ENCODE peak calls at places on chromosomes 12 and 14, in six cellular contexts. P, S, G, L, D and K are unnamed samples.

GRCh38 chr14:24098927-24099813 is 5.1 kb downstream of the PCK2 start:
- DNase-seq in P (no peak), S (no peak), G (no peak), L (no peak), D (no peak), K (no peak)

GRCh38 chr12:55842681-55843429 is at the start of gene MMP19:
- DNase-seq in P (no peak), S (no peak), G (no peak), L (no peak), D (no peak), K (no peak)

GRCh38 chr12:79019672-79020071 is 155.1 kb downstream of the SYT1 start:
- DNase-seq in P (no peak), S (no peak), G (no peak), L (no peak), D (no peak), K (no peak)

GRCh38 chr14:34713681-34714319 is 593 bp downstream of the CFL2 start:
- DNase-seq in P (peak), S (peak), G (no peak), L (peak), D (peak), K (no peak)

GRCh38 chr12:4059891-4060290 is 186.7 kb upstream of the PARP11 start:
- DNase-seq in P (no peak), S (no peak), G (no peak), L (no peak), D (no peak), K (no peak)

GRCh38 chr12:3218150-3218845 is 141.1 kb downstream of the TSPAN9 start:
- DNase-seq in P (no peak), S (no peak), G (no peak), L (no peak), D (peak), K (no peak)

GRCh38 chr14:89139404-89140247 is 277.4 kb downstream of the FOXN3 start:
- DNase-seq in P (no peak), S (no peak), G (no peak), L (no peak), D (no peak), K (no peak)

GRCh38 chr12:47053991-47054390 is 25.4 kb upstream of the PCED1B start:
- DNase-seq in P (no peak), S (no peak), G (no peak), L (no peak), D (no peak), K (no peak)

GRCh38 chr14:68740798-68741480 is 51.9 kb downstream of the ZFP36L1 start:
- DNase-seq in P (no peak), S (no peak), G (no peak), L (no peak), D (no peak), K (no peak)

GRCh38 chr12:55970775-55971174 is 3.1 kb upstream of the RAB5B start:
- DNase-seq in P (no peak), S (no peak), G (no peak), L (no peak), D (no peak), K (no peak)

GRCh38 chr12:58916891-58917570 is 3.3 kb downstream of the LRIG3 start:
- DNase-seq in P (peak), S (no peak), G (no peak), L (no peak), D (peak), K (no peak)

GRCh38 chr14:50020184-50020583 is 96.2 kb downstream of the VCPKMT start:
- DNase-seq in P (no peak), S (no peak), G (no peak), L (no peak), D (no peak), K (no peak)

GRCh38 chr12:29427964-29428363 is 47.0 kb upstream of the ERGIC2 start:
- DNase-seq in P (peak), S (no peak), G (no peak), L (peak), D (no peak), K (no peak)

GRCh38 chr12:92425152-92425551 is 277.6 kb upstream of the PLEKHG7 start:
- DNase-seq in P (no peak), S (no peak), G (no peak), L (no peak), D (no peak), K (no peak)

GRCh38 chr12:109558374-109559199 is 14.7 kb downstream of the MMAB start:
- DNase-seq in P (no peak), S (no peak), G (no peak), L (no peak), D (no peak), K (no peak)

GRCh38 chr12:92561543-92561899 is 141.3 kb upstream of the PLEKHG7 start:
- DNase-seq in P (no peak), S (no peak), G (no peak), L (no peak), D (peak), K (no peak)

GRCh38 chr12:62719027-62719426 is 215.9 kb downstream of the PPM1H start:
- DNase-seq in P (no peak), S (no peak), G (no peak), L (no peak), D (no peak), K (no peak)

GRCh38 chr12:79266511-79267129 is 402.0 kb downstream of the SYT1 start:
- DNase-seq in P (peak), S (no peak), G (no peak), L (no peak), D (no peak), K (no peak)

GRCh38 chr14:24398943-24399801 is at the start of gene NYNRIN:
- DNase-seq in P (peak), S (peak), G (no peak), L (peak), D (no peak), K (peak)

GRCh38 chr12:122166422-122167327 is 7.3 kb downstream of the IL31 start:
- DNase-seq in P (no peak), S (no peak), G (no peak), L (no peak), D (no peak), K (no peak)

GRCh38 chr14:60250318-60251035 is 1.5 kb downstream of the PPM1A start:
- DNase-seq in P (peak), S (no peak), G (no peak), L (no peak), D (no peak), K (no peak)

GRCh38 chr14:103107455-103107854 is 12.9 kb downstream of the EXOC3L4 start:
- DNase-seq in P (no peak), S (no peak), G (no peak), L (no peak), D (no peak), K (no peak)

GRCh38 chr14:71620401-71620800 is 311.8 kb upstream of the RGS6 start:
- DNase-seq in P (no peak), S (no peak), G (no peak), L (no peak), D (no peak), K (no peak)

GRCh38 chr12:14410841-14411569 is 45.5 kb downstream of the ATF7IP start:
- DNase-seq in P (no peak), S (no peak), G (no peak), L (no peak), D (no peak), K (no peak)

GRCh38 chr14:105748204-105748578 is 221.8 kb downstream of the TMEM121 start:
- DNase-seq in P (no peak), S (no peak), G (no peak), L (no peak), D (no peak), K (no peak)

GRCh38 chr12:68675098-68675842 is 11.5 kb upstream of the NUP107 start:
- DNase-seq in P (peak), S (peak), G (no peak), L (peak), D (no peak), K (no peak)

GRCh38 chr12:101694297-101694848 is 3.1 kb upstream of the CHPT1 start:
- DNase-seq in P (no peak), S (no peak), G (no peak), L (no peak), D (no peak), K (no peak)

GRCh38 chr12:132419612-132420237 is 70.2 kb upstream of the FBRSL1 start:
- DNase-seq in P (peak), S (no peak), G (no peak), L (no peak), D (no peak), K (no peak)